ENCODE peak calls at places on chromosomes 4 and X, in six cellular contexts. R is activated T-helper 1 cell treated with Interleukin-2 at 50 U/mL for 16 hours, L is endothelial cell, P is lung, Z is stomach, I is mesenchymal stem cell. A is an unnamed sample.

GRCh38 chr4:128322311-128322710 is 34.7 kb upstream of the PGRMC2 start:
- DNase-seq in P (no peak), Z (no peak), I (peak), L (no peak), R (no peak), A (no peak)

GRCh38 chrX:130171446-130172126 is at the start of gene RAB33A:
- DNase-seq in P (no peak), L (peak), R (peak), I (peak), Z (no peak), A (peak)

GRCh38 chr4:140686799-140687198 is 69.4 kb downstream of the TBC1D9 start:
- DNase-seq in P (no peak), Z (no peak), R (no peak), L (no peak), I (no peak), A (no peak)

GRCh38 chrX:125090046-125090445 is 229.6 kb upstream of the TEX13C start:
- DNase-seq in I (no peak), R (no peak), Z (no peak), P (no peak), L (no peak), A (no peak)

GRCh38 chr4:7516773-7517144 is 82.0 kb upstream of the PSAPL1 start:
- DNase-seq in I (no peak), Z (no peak), R (no peak), P (no peak), L (no peak), A (no peak)

GRCh38 chr4:5086535-5086934 is 35.3 kb downstream of the STK32B start:
- DNase-seq in Z (no peak), I (no peak), R (no peak), L (no peak), P (no peak), A (no peak)

GRCh38 chr4:173088144-173088543 is 80.5 kb upstream of the GALNT7 start:
- DNase-seq in L (no peak), I (no peak), R (no peak), P (no peak), Z (no peak), A (no peak)

GRCh38 chr4:186485621-186486062 is 69.7 kb downstream of the MTNR1A start:
- DNase-seq in L (peak), Z (no peak), P (no peak), I (peak), R (no peak), A (no peak)

GRCh38 chr4:38523524-38524448 is 140.2 kb upstream of the KLF3 start:
- DNase-seq in Z (no peak), R (no peak), I (no peak), L (no peak), P (no peak), A (peak)

GRCh38 chrX:151815461-151815860 is 80.9 kb downstream of the CNGA2 start:
- DNase-seq in P (no peak), Z (no peak), R (no peak), L (no peak), I (no peak), A (no peak)

A was measured in activated CD4-positive, alpha-beta T cell treated with anti-CD3 and anti-CD28 coated beads, Interleukin-2, amount 10 ng/mL, durations not matched to agents 7 days and 5 days.